ENCODE peak calls at places on chromosomes 11 and 22, in seven cellular contexts. L is fibroblast of lung; T is colonic mucosa; F is uterus; B is prostate gland; A is right lobe of liver; G is CD4-positive, CD25-positive, alpha-beta regulatory T cell. V is an unnamed sample.

GRCh38 chr11:3738241-3738640 is 59.1 kb downstream of the NUP98 start:
- DNase-seq in B (no peak), L (peak; percentile 47), G (no peak), A (no peak), F (no peak), T (no peak), V (no peak)

GRCh38 chr22:48096846-48097665 is 1334.6 kb downstream of the TBC1D22A start:
- DNase-seq in B (no peak), L (no peak), T (no peak), F (peak; percentile 6), A (peak; percentile 35), G (no peak), V (no peak)

GRCh38 chr22:27724181-27724580 is 77.4 kb downstream of the MN1 start:
- DNase-seq in G (no peak), L (no peak), A (no peak), T (no peak), F (no peak), B (no peak), V (no peak)

GRCh38 chr11:75066061-75066460 is 30.6 kb downstream of the OR2AT4 start:
- DNase-seq in L (peak; percentile 28), A (no peak), G (no peak), B (no peak), F (no peak), T (no peak), V (no peak)

GRCh38 chr11:95520765-95521542 is 268.6 kb downstream of the FAM76B start:
- DNase-seq in L (peak; percentile 16), T (no peak), B (peak; percentile 83), A (no peak), G (no peak), F (no peak), V (no peak)

GRCh38 chr11:64074239-64074638 is 38.5 kb downstream of the FLRT1 start:
- DNase-seq in B (no peak), F (no peak), G (no peak), A (no peak), T (no peak), L (peak; percentile 29), V (no peak)

GRCh38 chr22:40203568-40203967 is 25.8 kb downstream of the TNRC6B start:
- DNase-seq in B (no peak), T (no peak), A (no peak), G (no peak), L (peak; percentile 34), F (no peak), V (no peak)

GRCh38 chr11:59069082-59069481 is 17.0 kb upstream of the GLYATL1B start:
- DNase-seq in F (no peak), L (no peak), A (no peak), G (no peak), T (no peak), B (no peak), V (no peak)

GRCh38 chr22:39405346-39406085 is 5.9 kb downstream of the TAB1 start:
- DNase-seq in F (peak; percentile 37), A (no peak), L (peak; percentile 65), B (no peak), G (no peak), T (no peak), V (peak; percentile 50)

GRCh38 chr11:2444301-2445106 is at the start of the genes KCNQ1 and TRPM5:
- DNase-seq in A (peak; percentile 54), B (peak; percentile 34), F (no peak), G (peak; percentile 69), L (no peak), T (peak; percentile 85), V (peak; percentile 44)

GRCh38 chr22:45804986-45805325 is 133.3 kb downstream of the ATXN10 start:
- DNase-seq in T (no peak), A (no peak), G (no peak), L (peak; percentile 97), B (no peak), F (no peak), V (no peak)

GRCh38 chr11:9972917-9973504 is 309.1 kb downstream of the SWAP70 start:
- DNase-seq in G (no peak), F (no peak), L (peak; percentile 75), A (no peak), B (peak; percentile 38), T (no peak), V (no peak)

GRCh38 chr22:46673205-46673604 is 53.0 kb downstream of the GRAMD4 start:
- DNase-seq in T (no peak), G (no peak), A (no peak), L (no peak), B (no peak), F (no peak), V (no peak)

GRCh38 chr11:65150513-65151271 is 16.4 kb upstream of the SYVN1 start:
- DNase-seq in L (peak; percentile 64), T (peak; percentile 91), G (no peak), A (peak; percentile 92), B (peak; percentile 84), F (peak; percentile 73), V (peak; percentile 98)

GRCh38 chr22:42932857-42933782 is 76.0 kb upstream of the ARFGAP3 start:
- DNase-seq in F (no peak), L (no peak), T (no peak), B (no peak), A (peak; percentile 27), G (no peak), V (no peak)

GRCh38 chr11:22920939-22921565 is 60.8 kb upstream of the CCDC179 start:
- DNase-seq in T (peak; percentile 23), B (peak; percentile 7), A (no peak), F (no peak), L (peak; percentile 68), G (no peak), V (no peak)

GRCh38 chr11:57649826-57650738 is at the start of gene YPEL4:
- DNase-seq in L (peak; percentile 81), B (no peak), F (peak; percentile 69), A (no peak), T (no peak), G (peak; percentile 64), V (no peak)

GRCh38 chr22:49305966-49306631 is 521.6 kb downstream of the BRD1 start:
- DNase-seq in G (no peak), B (no peak), A (peak; percentile 24), L (no peak), T (peak; percentile 7), F (no peak), V (no peak)

GRCh38 chr11:65112551-65113360 is 1.1 kb downstream of the TM7SF2 start:
- DNase-seq in L (peak; percentile 44), G (peak; percentile 62), F (peak; percentile 46), T (peak; percentile 77), A (peak; percentile 73), B (no peak), V (peak; percentile 67)

GRCh38 chr22:43042101-43042780 is 27.3 kb upstream of the PACSIN2 start:
- DNase-seq in B (peak; percentile 77), G (no peak), F (no peak), T (no peak), A (no peak), L (peak; percentile 20), V (no peak)

GRCh38 chr11:47415091-47415854 is 6.9 kb downstream of the SLC39A13 start:
- DNase-seq in B (no peak), L (no peak), F (no peak), G (no peak), T (no peak), A (no peak), V (no peak)

GRCh38 chr11:13944801-13945505 is 17.6 kb upstream of the SPON1 start:
- DNase-seq in T (no peak), B (no peak), L (no peak), F (no peak), G (no peak), A (no peak), V (no peak)

GRCh38 chr22:25728064-25728463 is 13.9 kb upstream of the MYO18B start:
- DNase-seq in T (no peak), G (no peak), L (no peak), F (no peak), A (no peak), B (no peak), V (no peak)

GRCh38 chr22:17371446-17371845 is 2.2 kb downstream of the CECR2 start:
- DNase-seq in B (no peak), T (no peak), L (no peak), F (no peak), G (no peak), A (no peak), V (no peak)

GRCh38 chr11:4808476-4808875 is 4.3 kb upstream of the OR52R1 start:
- DNase-seq in G (no peak), T (no peak), L (no peak), B (no peak), A (no peak), F (no peak), V (no peak)

GRCh38 chr11:25242928-25243327 is 746.1 kb downstream of the LUZP2 start:
- DNase-seq in L (no peak), G (no peak), F (no peak), T (no peak), B (no peak), A (no peak), V (no peak)

GRCh38 chr22:26669060-26669481 is 11.7 kb downstream of the MIAT start:
- DNase-seq in F (no peak), B (no peak), G (no peak), L (peak; percentile 49), T (no peak), A (no peak), V (no peak)

GRCh38 chr22:41512421-41513194 is 31.7 kb downstream of the POLR3H start:
- DNase-seq in F (peak; percentile 63), A (peak; percentile 81), T (no peak), B (peak; percentile 52), L (peak; percentile 76), G (no peak), V (peak; percentile 66)

GRCh38 chr11:62169448-62169847 is 20.6 kb upstream of the SCGB1D1 start:
- DNase-seq in T (no peak), G (no peak), F (no peak), B (no peak), L (no peak), A (peak; percentile 76), V (no peak)

GRCh38 chr11:46017341-46017740 is 94.9 kb downstream of the LARGE2 start:
- DNase-seq in L (no peak), F (no peak), G (no peak), A (no peak), B (no peak), T (no peak), V (no peak)
- H3K4me1 ChIP-seq in L (no peaks in the 10 kb centered on the region), F (no peaks in the 10 kb centered on the region), G (no peaks in the 10 kb centered on the region), A (no peaks in the 10 kb centered on the region), B (peaks cover 5% of the 10 kb centered on the region), T (no peaks in the 10 kb centered on the region), V (no peaks in the 10 kb centered on the region)

GRCh38 chr22:36461665-36462474 is 19.6 kb downstream of the TXN2 start:
- DNase-seq in B (no peak), L (peak; percentile 71), A (no peak), T (no peak), G (no peak), F (peak; percentile 55), V (peak; percentile 54)
- H3K4me1 ChIP-seq in B (peaks cover 17% of the 10 kb centered on the region), L (peaks cover 39% of the 10 kb centered on the region), A (peaks cover 15% of the 10 kb centered on the region), T (peaks cover 16% of the 10 kb centered on the region), G (peaks cover 5% of the 10 kb centered on the region), F (peaks cover 15% of the 10 kb centered on the region), V (peaks cover 74% of the 10 kb centered on the region)

DNA sequence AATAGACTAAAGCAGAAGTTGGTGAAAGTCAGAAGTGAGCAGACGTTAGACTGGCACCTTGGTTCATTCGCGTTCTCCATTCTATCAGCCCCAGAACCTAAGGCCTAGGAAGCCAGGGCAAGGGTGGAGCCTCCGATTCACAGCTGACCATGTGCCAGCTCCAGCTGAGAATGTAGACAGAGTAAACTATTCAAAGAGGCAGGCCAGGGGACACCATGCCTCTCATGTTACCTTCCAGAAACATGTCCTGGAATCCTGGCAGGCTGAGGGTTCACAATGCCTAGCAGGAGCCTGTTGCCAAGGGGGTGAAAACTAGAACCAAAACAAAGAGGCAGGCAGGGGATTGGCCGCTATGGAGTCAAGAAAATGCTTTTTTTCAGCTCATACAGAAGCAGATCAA is 224.4 kb upstream of the POU2AF2 start:
- DNase-seq in T (no peak), B (no peak), F (no peak), L (peak; percentile 17), G (no peak), A (peak; percentile 57), V (no peak)
- H3K4me1 ChIP-seq in T (no peaks in the 10 kb centered on the region), B (no peaks in the 10 kb centered on the region), F (no peaks in the 10 kb centered on the region), L (no peaks in the 10 kb centered on the region), G (no peaks in the 10 kb centered on the region), A (no peaks in the 10 kb centered on the region), V (no peaks in the 10 kb centered on the region)

GRCh38 chr11:86047275-86047991 is 21.5 kb downstream of the PICALM start:
- DNase-seq in L (peak; percentile 73), A (no peak), B (no peak), T (no peak), G (peak; percentile 22), F (no peak), V (no peak)
- H3K4me1 ChIP-seq in L (peaks cover 8% of the 10 kb centered on the region), A (peaks cover 49% of the 10 kb centered on the region), B (no peaks in the 10 kb centered on the region), T (no peaks in the 10 kb centered on the region), G (peaks cover 86% of the 10 kb centered on the region), F (peaks cover 8% of the 10 kb centered on the region), V (peaks cover 75% of the 10 kb centered on the region)